ENCODE peak calls at places on chromosomes 2 and 18, in six cellular contexts. One of them, this sample, is unnamed.

GRCh38 chr2:200297100-200297499 is 9.4 kb upstream of the SPATS2L start:
- DNase-seq in nucleus accumbens: no peak
- DNase-seq in coronary artery: no peak
- DNase-seq in progenitor cell of endocrine pancreas: no peak
- DNase-seq in HTR-8/SVneo: no peak
- DNase-seq in fibroblast of lung: no peak
- DNase-seq in this sample: no peak

GRCh38 chr18:46250084-46250811 is 146.1 kb downstream of the HAUS1 start:
- DNase-seq in coronary artery: no peak
- DNase-seq in HTR-8/SVneo: peak
- DNase-seq in progenitor cell of endocrine pancreas: no peak
- DNase-seq in fibroblast of lung: peak
- DNase-seq in nucleus accumbens: no peak
- DNase-seq in this sample: peak

GRCh38 chr2:62221141-62221540 is 25.2 kb downstream of the B3GNT2 start:
- DNase-seq in coronary artery: no peak
- DNase-seq in fibroblast of lung: peak
- DNase-seq in nucleus accumbens: no peak
- DNase-seq in HTR-8/SVneo: no peak
- DNase-seq in progenitor cell of endocrine pancreas: no peak
- DNase-seq in this sample: no peak

GRCh38 chr2:234983011-234983726 is 31.4 kb downstream of the SH3BP4 start:
- DNase-seq in nucleus accumbens: no peak
- DNase-seq in HTR-8/SVneo: no peak
- DNase-seq in coronary artery: no peak
- DNase-seq in fibroblast of lung: peak
- DNase-seq in progenitor cell of endocrine pancreas: no peak
- DNase-seq in this sample: no peak

GRCh38 chr2:156539086-156539485 is 102.9 kb downstream of the GPD2 start:
- DNase-seq in fibroblast of lung: no peak
- DNase-seq in nucleus accumbens: no peak
- DNase-seq in HTR-8/SVneo: no peak
- DNase-seq in progenitor cell of endocrine pancreas: no peak
- DNase-seq in coronary artery: no peak
- DNase-seq in this sample: no peak

GRCh38 chr2:21256006-21256405 is 132.2 kb downstream of the TDRD15 start:
- DNase-seq in nucleus accumbens: peak
- DNase-seq in coronary artery: no peak
- DNase-seq in HTR-8/SVneo: no peak
- DNase-seq in progenitor cell of endocrine pancreas: no peak
- DNase-seq in fibroblast of lung: no peak
- DNase-seq in this sample: no peak

GRCh38 chr2:106117347-106117746 is 76.8 kb downstream of the UXS1 start:
- DNase-seq in coronary artery: no peak
- DNase-seq in fibroblast of lung: no peak
- DNase-seq in nucleus accumbens: no peak
- DNase-seq in HTR-8/SVneo: no peak
- DNase-seq in progenitor cell of endocrine pancreas: no peak
- DNase-seq in this sample: no peak

GRCh38 chr2:200226652-200227426 is 79.7 kb upstream of the SPATS2L start:
- DNase-seq in progenitor cell of endocrine pancreas: no peak
- DNase-seq in nucleus accumbens: no peak
- DNase-seq in HTR-8/SVneo: no peak
- DNase-seq in fibroblast of lung: no peak
- DNase-seq in coronary artery: no peak
- DNase-seq in this sample: no peak

GRCh38 chr2:197008229-197008628 is 81.7 kb upstream of the PGAP1 start:
- DNase-seq in coronary artery: no peak
- DNase-seq in fibroblast of lung: peak
- DNase-seq in progenitor cell of endocrine pancreas: no peak
- DNase-seq in HTR-8/SVneo: peak
- DNase-seq in nucleus accumbens: no peak
- DNase-seq in this sample: no peak

GRCh38 chr2:237411683-237412349 is 2.1 kb downstream of the COL6A3 start:
- DNase-seq in coronary artery: no peak
- DNase-seq in fibroblast of lung: no peak
- DNase-seq in progenitor cell of endocrine pancreas: no peak
- DNase-seq in HTR-8/SVneo: no peak
- DNase-seq in nucleus accumbens: no peak
- DNase-seq in this sample: no peak

GRCh38 chr2:14554829-14555580 is 77.5 kb upstream of the LRATD1 start:
- DNase-seq in nucleus accumbens: no peak
- DNase-seq in HTR-8/SVneo: no peak
- DNase-seq in fibroblast of lung: no peak
- DNase-seq in coronary artery: no peak
- DNase-seq in progenitor cell of endocrine pancreas: no peak
- DNase-seq in this sample: no peak

GRCh38 chr18:71398530-71398929 is 1109.7 kb downstream of the SOCS6 start:
- DNase-seq in HTR-8/SVneo: no peak
- DNase-seq in progenitor cell of endocrine pancreas: peak
- DNase-seq in nucleus accumbens: peak
- DNase-seq in coronary artery: no peak
- DNase-seq in fibroblast of lung: peak
- DNase-seq in this sample: peak

GRCh38 chr2:96957299-96957698 is 29.1 kb downstream of the FAM178B start:
- DNase-seq in nucleus accumbens: no peak
- DNase-seq in HTR-8/SVneo: no peak
- DNase-seq in progenitor cell of endocrine pancreas: no peak
- DNase-seq in fibroblast of lung: no peak
- DNase-seq in coronary artery: no peak
- DNase-seq in this sample: no peak

GRCh38 chr2:176446718-176447414 is 177.6 kb downstream of the MTX2 start:
- DNase-seq in nucleus accumbens: no peak
- DNase-seq in fibroblast of lung: no peak
- DNase-seq in coronary artery: no peak
- DNase-seq in progenitor cell of endocrine pancreas: no peak
- DNase-seq in HTR-8/SVneo: no peak
- DNase-seq in this sample: peak

GRCh38 chr2:173544621-173545363 is 190.1 kb downstream of the CDCA7 start:
- DNase-seq in nucleus accumbens: no peak
- DNase-seq in coronary artery: no peak
- DNase-seq in HTR-8/SVneo: no peak
- DNase-seq in fibroblast of lung: no peak
- DNase-seq in progenitor cell of endocrine pancreas: no peak
- DNase-seq in this sample: no peak

GRCh38 chr2:217489145-217489960 is 513.4 kb downstream of the TNS1 start:
- DNase-seq in HTR-8/SVneo: no peak
- DNase-seq in nucleus accumbens: no peak
- DNase-seq in progenitor cell of endocrine pancreas: no peak
- DNase-seq in fibroblast of lung: peak
- DNase-seq in coronary artery: no peak
- DNase-seq in this sample: no peak

GRCh38 chr18:57447154-57447621 is 12.0 kb downstream of the ONECUT2 start:
- DNase-seq in coronary artery: no peak
- DNase-seq in HTR-8/SVneo: no peak
- DNase-seq in progenitor cell of endocrine pancreas: peak
- DNase-seq in nucleus accumbens: no peak
- DNase-seq in fibroblast of lung: peak
- DNase-seq in this sample: no peak

GRCh38 chr18:78814321-78814720 is 165.3 kb upstream of the SALL3 start:
- DNase-seq in fibroblast of lung: no peak
- DNase-seq in HTR-8/SVneo: no peak
- DNase-seq in progenitor cell of endocrine pancreas: no peak
- DNase-seq in coronary artery: no peak
- DNase-seq in nucleus accumbens: no peak
- DNase-seq in this sample: no peak

GRCh38 chr2:48600917-48601316 is 16.7 kb upstream of the GTF2A1L start:
- DNase-seq in HTR-8/SVneo: no peak
- DNase-seq in nucleus accumbens: no peak
- DNase-seq in fibroblast of lung: peak
- DNase-seq in progenitor cell of endocrine pancreas: no peak
- DNase-seq in coronary artery: no peak
- DNase-seq in this sample: no peak

GRCh38 chr2:184599054-184599874 is 935 bp downstream of the ZNF804A start:
- DNase-seq in progenitor cell of endocrine pancreas: no peak
- DNase-seq in fibroblast of lung: peak
- DNase-seq in coronary artery: no peak
- DNase-seq in HTR-8/SVneo: no peak
- DNase-seq in nucleus accumbens: no peak
- DNase-seq in this sample: peak

GRCh38 chr2:143219266-143219665 is 90.0 kb downstream of the ARHGAP15 start:
- DNase-seq in HTR-8/SVneo: no peak
- DNase-seq in progenitor cell of endocrine pancreas: no peak
- DNase-seq in fibroblast of lung: no peak
- DNase-seq in coronary artery: no peak
- DNase-seq in nucleus accumbens: no peak
- DNase-seq in this sample: no peak

GRCh38 chr2:148989882-148990493 is 48.5 kb upstream of the LYPD6B start:
- DNase-seq in progenitor cell of endocrine pancreas: peak
- DNase-seq in HTR-8/SVneo: peak
- DNase-seq in fibroblast of lung: peak
- DNase-seq in nucleus accumbens: peak
- DNase-seq in coronary artery: no peak
- DNase-seq in this sample: peak

GRCh38 chr18:51110073-51110797 is 80.2 kb downstream of the SMAD4 start:
- DNase-seq in HTR-8/SVneo: peak
- DNase-seq in coronary artery: no peak
- DNase-seq in progenitor cell of endocrine pancreas: peak
- DNase-seq in fibroblast of lung: peak
- DNase-seq in nucleus accumbens: peak
- DNase-seq in this sample: peak

GRCh38 chr2:225008179-225008829 is 34.0 kb downstream of the DOCK10 start:
- DNase-seq in nucleus accumbens: no peak
- DNase-seq in fibroblast of lung: no peak
- DNase-seq in HTR-8/SVneo: no peak
- DNase-seq in coronary artery: no peak
- DNase-seq in progenitor cell of endocrine pancreas: no peak
- DNase-seq in this sample: no peak

GRCh38 chr2:15708865-15709820 is 117.5 kb downstream of the DDX1 start:
- DNase-seq in coronary artery: no peak
- DNase-seq in nucleus accumbens: no peak
- DNase-seq in HTR-8/SVneo: no peak
- DNase-seq in fibroblast of lung: no peak
- DNase-seq in progenitor cell of endocrine pancreas: no peak
- DNase-seq in this sample: no peak

GRCh38 chr18:14747513-14748474 is at the start of gene ANKRD30B:
- DNase-seq in nucleus accumbens: no peak
- DNase-seq in HTR-8/SVneo: no peak
- DNase-seq in coronary artery: no peak
- DNase-seq in fibroblast of lung: no peak
- DNase-seq in progenitor cell of endocrine pancreas: no peak
- DNase-seq in this sample: no peak

GRCh38 chr2:234091432-234091879 is 41.0 kb downstream of the SPP2 start:
- DNase-seq in coronary artery: no peak
- DNase-seq in progenitor cell of endocrine pancreas: no peak
- DNase-seq in HTR-8/SVneo: peak
- DNase-seq in nucleus accumbens: no peak
- DNase-seq in fibroblast of lung: peak
- DNase-seq in this sample: no peak

GRCh38 chr2:28168376-28168775 is 224.3 kb upstream of the FOSL2 start:
- DNase-seq in fibroblast of lung: peak
- DNase-seq in progenitor cell of endocrine pancreas: no peak
- DNase-seq in nucleus accumbens: no peak
- DNase-seq in coronary artery: no peak
- DNase-seq in HTR-8/SVneo: no peak
- DNase-seq in this sample: no peak

GRCh38 chr2:182767578-182767977 is 51.5 kb downstream of the DNAJC10 start:
- DNase-seq in progenitor cell of endocrine pancreas: no peak
- DNase-seq in coronary artery: no peak
- DNase-seq in HTR-8/SVneo: peak
- DNase-seq in fibroblast of lung: peak
- DNase-seq in nucleus accumbens: no peak
- DNase-seq in this sample: peak

GRCh38 chr2:239225921-239226561 is 174.8 kb downstream of the HDAC4 start:
- DNase-seq in HTR-8/SVneo: peak
- DNase-seq in fibroblast of lung: peak
- DNase-seq in nucleus accumbens: no peak
- DNase-seq in coronary artery: peak
- DNase-seq in progenitor cell of endocrine pancreas: no peak
- DNase-seq in this sample: no peak

GRCh38 chr2:10385933-10386773 is 62.0 kb downstream of the ODC1 start:
- DNase-seq in coronary artery: no peak
- DNase-seq in fibroblast of lung: peak
- DNase-seq in HTR-8/SVneo: no peak
- DNase-seq in nucleus accumbens: no peak
- DNase-seq in progenitor cell of endocrine pancreas: no peak
- DNase-seq in this sample: no peak

This sample was measured in Karpas-422.